ENCODE peak calls at places on chromosomes 11 and 22, in four cellular contexts. T is HCT116, W is K562, O is HepG2. N is an unnamed sample.

GRCh38 chr11:128155590-128155989 is 431.8 kb downstream of the ETS1 start:
- DNase-seq in T (no peak), W (no peak), O (no peak), N (no peak)

GRCh38 chr22:27780161-27780575 is 21.4 kb downstream of the MN1 start:
- DNase-seq in T (no peak), W (no peak), O (no peak), N (no peak)

GRCh38 chr11:75611823-75612222 is 49.8 kb downstream of the SERPINH1 start:
- DNase-seq in T (no peak), W (no peak), O (no peak), N (no peak)

GRCh38 chr11:7286178-7286577 is 34.5 kb downstream of the SYT9 start:
- DNase-seq in T (no peak), W (no peak), O (no peak), N (no peak)

GRCh38 chr11:69877235-69877634 is 58.0 kb upstream of the FGF3 start:
- DNase-seq in T (no peak), W (no peak), O (no peak), N (no peak)

GRCh38 chr22:40247976-40248375 is 70.3 kb downstream of the TNRC6B start:
- DNase-seq in T (no peak), W (no peak), O (no peak), N (no peak)

GRCh38 chr11:67264886-67265632 is 1.2 kb upstream of the GRK2 start:
- DNase-seq in T (no peak), W (no peak), O (no peak), N (no peak)

GRCh38 chr22:29050457-29050856 is 11.2 kb downstream of the C22orf31 start:
- DNase-seq in T (no peak), W (no peak), O (no peak), N (no peak)

GRCh38 chr11:68049509-68050370 is 10.9 kb downstream of the TCIRG1 start:
- DNase-seq in T (no peak), W (no peak), O (no peak), N (peak)

GRCh38 chr11:107494036-107494435 is 36.4 kb upstream of the CWF19L2 start:
- DNase-seq in T (no peak), W (no peak), O (no peak), N (no peak)

GRCh38 chr11:118918128-118918685 is 7.5 kb downstream of the BCL9L start:
- DNase-seq in T (no peak), W (peak), O (peak), N (peak)

GRCh38 chr11:130165601-130166456 is 6.2 kb downstream of the ST14 start:
- DNase-seq in T (no peak), W (no peak), O (no peak), N (no peak)

GRCh38 chr11:42524534-42525227 is 787.1 kb upstream of the API5 start:
- DNase-seq in T (no peak), W (peak), O (peak), N (peak)

GRCh38 chr11:8749202-8749601 is 66.6 kb downstream of the RPL27A start:
- DNase-seq in T (no peak), W (no peak), O (no peak), N (no peak)

GRCh38 chr11:3609416-3610265 is 32.2 kb downstream of the ART5 start:
- DNase-seq in T (peak), W (peak), O (peak), N (peak)

GRCh38 chr11:35688023-35688422 is 25.4 kb downstream of the TRIM44 start:
- DNase-seq in T (no peak), W (no peak), O (no peak), N (no peak)

GRCh38 chr11:95330332-95330731 is 99.3 kb upstream of the SESN3 start:
- DNase-seq in T (no peak), W (no peak), O (no peak), N (no peak)

GRCh38 chr11:88779551-88779950 is 286.2 kb downstream of the GRM5 start:
- DNase-seq in T (no peak), W (no peak), O (peak), N (no peak)

GRCh38 chr11:120547871-120548681 is 36.5 kb downstream of the GRIK4 start:
- DNase-seq in T (peak), W (no peak), O (peak), N (peak)

GRCh38 chr11:60454212-60454611 is 1.4 kb upstream of the MS4A1 start:
- DNase-seq in T (no peak), W (no peak), O (no peak), N (no peak)

GRCh38 chr11:62705401-62705800 is 1.8 kb downstream of the BSCL2 start:
- DNase-seq in T (no peak), W (no peak), O (no peak), N (peak)

GRCh38 chr22:19038164-19038546 is 84.1 kb downstream of the DGCR2 start:
- DNase-seq in T (no peak), W (no peak), O (no peak), N (no peak)

GRCh38 chr11:9150501-9150900 is 59.1 kb upstream of the SCUBE2 start:
- DNase-seq in T (no peak), W (no peak), O (no peak), N (no peak)

GRCh38 chr22:33274214-33274828 is 216.1 kb upstream of the SYN3 start:
- DNase-seq in T (no peak), W (peak), O (peak), N (no peak)

GRCh38 chr11:119935341-119935925 is 202.5 kb downstream of the TRIM29 start:
- DNase-seq in T (no peak), W (no peak), O (no peak), N (peak)

GRCh38 chr11:502288-503178 is 4.5 kb downstream of the RNH1 start:
- DNase-seq in T (no peak), W (no peak), O (no peak), N (peak)

GRCh38 chr11:47916361-47916841 is 64.0 kb upstream of the PTPRJ start:
- DNase-seq in T (no peak), W (peak), O (no peak), N (peak)

GRCh38 chr11:20373102-20373501 is 9.6 kb downstream of the HTATIP2 start:
- DNase-seq in T (no peak), W (no peak), O (no peak), N (no peak)
- TF ChIP-seq RAD21 in T (no peak), W (no peak), O (no peak), N (no peak)

GRCh38 chr22:24875862-24876506 is 70.0 kb downstream of the SGSM1 start:
- DNase-seq in T (no peak), W (peak), O (no peak), N (no peak)
- TF ChIP-seq ELF1 in T (no peak), W (no peak), O (no peak), N (no peak)

GRCh38 chr22:47036352-47036751 is 273.9 kb downstream of the TBC1D22A start:
- DNase-seq in T (no peak), W (no peak), O (no peak), N (no peak)

GRCh38 chr22:47035443-47035881 is 273.0 kb downstream of the TBC1D22A start:
- DNase-seq in T (no peak), W (no peak), O (no peak), N (peak)

GRCh38 chr22:47033648-47034000 is 271.2 kb downstream of the TBC1D22A start:
- DNase-seq in T (no peak), W (no peak), O (no peak), N (no peak)

GRCh38 chr22:47034076-47034808 is 271.8 kb downstream of the TBC1D22A start:
- DNase-seq in T (no peak), W (no peak), O (no peak), N (no peak)

GRCh38 chr22:47034905-47035419 is 272.5 kb downstream of the TBC1D22A start:
- DNase-seq in T (no peak), W (no peak), O (no peak), N (peak)
- TF ChIP-seq RAD21 in T (no peak), W (no peak), O (no peak), N (no peak)

GRCh38 chr11:13094930-13095687 is 86.0 kb downstream of the RASSF10 start:
- DNase-seq in T (no peak), W (peak), O (no peak), N (no peak)

GRCh38 chr11:13090228-13090708 is 81.2 kb downstream of the RASSF10 start:
- DNase-seq in T (no peak), W (peak), O (no peak), N (no peak)

GRCh38 chr11:13091373-13091772 is 82.3 kb downstream of the RASSF10 start:
- DNase-seq in T (no peak), W (peak), O (no peak), N (no peak)

GRCh38 chr11:13091804-13092203 is 82.7 kb downstream of the RASSF10 start:
- DNase-seq in T (no peak), W (no peak), O (peak), N (no peak)
- TF ChIP-seq ELF1 in T (no peak), W (no peak), O (no peak), N (no peak)

DNA sequence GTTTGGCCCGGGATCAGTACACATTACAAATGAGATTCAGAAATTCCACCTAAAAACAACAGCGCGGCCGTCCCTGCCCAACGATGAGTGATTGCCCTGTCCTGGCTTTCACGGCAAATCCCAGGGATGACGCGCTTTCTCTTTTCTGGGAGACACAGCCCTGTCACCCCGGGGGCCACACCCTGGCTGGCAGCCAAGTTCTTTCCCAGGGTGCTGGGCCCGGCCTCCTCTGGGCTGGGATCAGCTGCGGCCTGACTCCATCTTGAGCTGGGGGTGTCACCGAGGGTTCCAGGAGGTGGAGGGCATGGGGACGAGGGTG is 82.7 kb downstream of the FBLN1 start:
- DNase-seq in T (no peak), W (no peak), O (no peak), N (no peak)
- TF ChIP-seq RAD21 in T (no peak), W (no peak), O (no peak), N (no peak)

GRCh38 chr22:42645938-42646568 is 3.1 kb downstream of the CYB5R3 start:
- DNase-seq in T (no peak), W (no peak), O (no peak), N (no peak)

GRCh38 chr22:42646569-42647525 is 2.3 kb downstream of the CYB5R3 start:
- DNase-seq in T (no peak), W (peak), O (no peak), N (no peak)

GRCh38 chr22:42643632-42644421 is 3.4 kb upstream of the ATP5MGL start:
- DNase-seq in T (no peak), W (no peak), O (no peak), N (no peak)

GRCh38 chr22:42644422-42645340 is 4.3 kb upstream of the ATP5MGL start:
- DNase-seq in T (no peak), W (no peak), O (no peak), N (no peak)

GRCh38 chr22:42645341-42645937 is 3.8 kb downstream of the CYB5R3 start:
- DNase-seq in T (no peak), W (no peak), O (no peak), N (no peak)
- TF ChIP-seq ELF1 in T (no peak), W (no peak), O (no peak), N (no peak)

GRCh38 chr11:126360049-126360446 is 4.6 kb downstream of the ST3GAL4 start:
- DNase-seq in T (no peak), W (no peak), O (no peak), N (no peak)

GRCh38 chr11:126358763-126359160 is 3.3 kb downstream of the ST3GAL4 start:
- DNase-seq in T (no peak), W (no peak), O (no peak), N (no peak)

GRCh38 chr11:126361400-126361799 is 5.9 kb downstream of the ST3GAL4 start:
- DNase-seq in T (no peak), W (no peak), O (no peak), N (no peak)

GRCh38 chr11:126357969-126358762 is 2.7 kb downstream of the ST3GAL4 start:
- DNase-seq in T (no peak), W (no peak), O (peak), N (no peak)

DNA sequence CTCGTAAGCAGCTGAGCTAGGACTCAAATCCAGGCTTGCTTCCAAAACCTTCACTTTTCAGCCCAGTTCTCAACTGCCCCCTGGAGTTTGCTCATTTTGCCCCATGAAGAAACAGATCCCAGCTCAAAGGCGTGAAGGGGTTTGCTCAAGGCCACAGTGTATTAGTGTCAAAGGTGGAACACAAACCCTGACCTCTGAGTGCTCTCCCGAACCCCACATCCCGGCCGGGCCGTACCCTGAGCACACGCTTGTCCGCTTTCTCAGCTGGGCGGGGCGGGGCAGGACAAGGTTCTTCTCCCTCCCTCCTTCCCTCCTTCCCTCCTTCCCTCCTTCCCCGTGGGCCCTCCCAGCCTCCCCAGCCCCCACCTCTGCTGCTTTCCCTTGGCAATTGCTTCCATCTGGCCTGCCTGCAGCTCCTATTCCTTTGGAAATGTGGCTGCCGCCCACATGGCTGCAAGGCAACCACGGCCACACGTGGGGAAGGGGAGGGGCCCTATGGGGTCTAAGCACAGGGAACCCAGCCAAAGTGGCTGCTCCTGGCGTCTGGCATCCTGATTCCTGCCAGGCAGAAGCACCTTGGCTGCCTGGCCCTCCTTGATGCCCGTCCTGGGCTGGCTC is 4.1 kb downstream of the ST3GAL4 start:
- DNase-seq in T (no peak), W (no peak), O (no peak), N (peak)
- TF ChIP-seq RAD21 in T (no peak), W (peak), O (no peak), N (peak)

GRCh38 chr11:123255909-123256308 is 60.9 kb upstream of the CLMP start:
- DNase-seq in T (no peak), W (no peak), O (no peak), N (no peak)
- TF ChIP-seq ELF1 in T (no peak), W (no peak), O (no peak), N (no peak)

DNA sequence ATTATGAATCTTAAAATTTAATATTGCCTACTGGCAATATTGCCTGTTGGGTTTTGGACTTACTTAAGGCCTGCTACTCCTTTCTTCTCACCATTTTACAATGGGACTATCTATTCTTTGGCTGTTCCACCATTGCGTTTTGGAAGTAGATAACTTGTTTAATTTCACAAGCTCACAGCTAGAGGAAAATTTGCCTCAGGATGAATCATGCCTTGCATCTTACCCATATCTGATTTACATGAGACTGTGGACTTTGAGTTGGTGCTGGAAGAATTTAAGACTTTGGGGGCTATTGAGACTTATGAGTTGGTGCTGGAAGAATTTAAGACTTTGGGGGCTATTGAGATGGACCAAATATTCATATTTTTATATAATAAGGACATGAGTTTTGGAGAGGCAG is 662.6 kb downstream of the METTL15 start:
- DNase-seq in T (no peak), W (no peak), O (no peak), N (no peak)
- TF ChIP-seq RAD21 in T (no peak), W (no peak), O (no peak), N (no peak)